ENCODE peak calls at places on chromosomes 13 and 19, in nine cellular contexts. E, K, P, Z, G, B, N, L and M are unnamed samples.

GRCh38 chr19:1431759-1432506 is 6.3 kb upstream of the RPS15 start:
- DNase-seq in E (no peak), K (no peak), P (no peak), Z (no peak), G (no peak), B (no peak), N (no peak), L (no peak), M (no peak)

GRCh38 chr19:53809518-53810186 is 14.5 kb downstream of the NLRP12 start:
- DNase-seq in E (no peak), K (no peak), P (no peak), Z (no peak), G (no peak), B (no peak), N (no peak), L (no peak), M (no peak)

GRCh38 chr13:59061621-59062020 is 1102.1 kb downstream of the DIAPH3 start:
- DNase-seq in E (no peak), K (no peak), P (no peak), Z (no peak), G (no peak), B (no peak), N (no peak), L (no peak), M (no peak)

GRCh38 chr19:45428385-45429231 is 4.9 kb upstream of the ERCC1 start:
- DNase-seq in E (no peak), K (no peak), P (no peak), Z (no peak), G (no peak), B (peak), N (peak), L (no peak), M (peak)

GRCh38 chr13:26742691-26743358 is 17.8 kb downstream of the GPR12 start:
- DNase-seq in E (no peak), K (no peak), P (no peak), Z (no peak), G (no peak), B (no peak), N (no peak), L (no peak), M (no peak)

GRCh38 chr19:34573226-34573864 is 91.8 kb downstream of the WTIP start:
- DNase-seq in E (no peak), K (no peak), P (no peak), Z (peak), G (no peak), B (no peak), N (no peak), L (no peak), M (no peak)

GRCh38 chr19:39870171-39870971 is 24.2 kb upstream of the FBL start:
- DNase-seq in E (no peak), K (no peak), P (no peak), Z (no peak), G (no peak), B (no peak), N (no peak), L (no peak), M (no peak)

GRCh38 chr13:46630419-46631183 is 77.6 kb downstream of the LRCH1 start:
- DNase-seq in E (no peak), K (no peak), P (no peak), Z (no peak), G (no peak), B (no peak), N (no peak), L (no peak), M (no peak)

GRCh38 chr13:52842440-52842839 is 6.0 kb downstream of the PCDH8 start:
- DNase-seq in E (no peak), K (no peak), P (no peak), Z (no peak), G (no peak), B (no peak), N (no peak), L (no peak), M (no peak)

GRCh38 chr13:111411186-111411858 is 90.9 kb downstream of the TEX29 start:
- DNase-seq in E (no peak), K (no peak), P (no peak), Z (no peak), G (no peak), B (no peak), N (peak), L (no peak), M (no peak)

GRCh38 chr19:19477705-19478383 is 37.5 kb downstream of the TSSK6 start:
- DNase-seq in E (no peak), K (no peak), P (no peak), Z (no peak), G (no peak), B (no peak), N (no peak), L (no peak), M (no peak)

GRCh38 chr13:73158851-73159250 is 100.0 kb downstream of the KLF5 start:
- DNase-seq in E (no peak), K (no peak), P (no peak), Z (no peak), G (no peak), B (peak), N (no peak), L (no peak), M (no peak)

GRCh38 chr13:103965506-103966243 is 899.5 kb upstream of the SLC10A2 start:
- DNase-seq in E (no peak), K (no peak), P (no peak), Z (no peak), G (no peak), B (no peak), N (no peak), L (no peak), M (no peak)

GRCh38 chr19:18304194-18304495 is 18.7 kb downstream of the LSM4 start:
- DNase-seq in E (no peak), K (no peak), P (no peak), Z (no peak), G (no peak), B (no peak), N (no peak), L (no peak), M (no peak)

GRCh38 chr19:13026478-13026999 is 31.3 kb downstream of the NFIX start:
- DNase-seq in E (no peak), K (no peak), P (no peak), Z (peak), G (no peak), B (peak), N (no peak), L (no peak), M (no peak)

GRCh38 chr13:74135306-74136088 is 1.3 kb upstream of the KLF12 start:
- DNase-seq in E (peak), K (no peak), P (peak), Z (peak), G (peak), B (peak), N (peak), L (peak), M (no peak)

GRCh38 chr13:110289661-110290060 is 17.3 kb downstream of the COL4A1 start:
- DNase-seq in E (no peak), K (no peak), P (no peak), Z (no peak), G (no peak), B (no peak), N (peak), L (no peak), M (no peak)

GRCh38 chr19:6772028-6772865 is at the start of gene VAV1:
- DNase-seq in E (no peak), K (no peak), P (no peak), Z (peak), G (peak), B (no peak), N (no peak), L (no peak), M (no peak)

GRCh38 chr19:6774821-6775707 is 2.6 kb downstream of the VAV1 start:
- DNase-seq in E (no peak), K (no peak), P (no peak), Z (peak), G (no peak), B (no peak), N (no peak), L (no peak), M (no peak)

GRCh38 chr19:6772866-6773322 is 386 bp downstream of the VAV1 start:
- DNase-seq in E (no peak), K (no peak), P (no peak), Z (no peak), G (no peak), B (no peak), N (no peak), L (no peak), M (no peak)

GRCh38 chr19:6776999-6777398 is 4.5 kb downstream of the VAV1 start:
- DNase-seq in E (no peak), K (no peak), P (no peak), Z (no peak), G (no peak), B (no peak), N (no peak), L (no peak), M (no peak)

GRCh38 chr19:6773323-6773931 is 919 bp downstream of the VAV1 start:
- DNase-seq in E (no peak), K (no peak), P (no peak), Z (peak), G (peak), B (no peak), N (no peak), L (no peak), M (no peak)
- TF ChIP-seq POLR2A in E (no peak), K (no peak), P (no peak), Z (no peak), G (peak), B (no peak), N (no peak), L (no peak), M (no peak)

GRCh38 chr19:16828990-16829821 is at the start of gene SIN3B:
- DNase-seq in E (peak), K (peak), P (peak), Z (peak), G (peak), B (peak), N (peak), L (peak), M (peak)
- TF ChIP-seq POLR2A in E (peak), K (peak), P (no peak), Z (no peak), G (peak), B (peak), N (no peak), L (no peak), M (peak)

GRCh38 chr13:112984954-112985802 is 16.2 kb downstream of the MCF2L start:
- DNase-seq in E (no peak), K (no peak), P (no peak), Z (peak), G (no peak), B (no peak), N (no peak), L (no peak), M (no peak)

GRCh38 chr13:112982281-112983041 is 13.4 kb downstream of the MCF2L start:
- DNase-seq in E (no peak), K (no peak), P (no peak), Z (no peak), G (no peak), B (no peak), N (no peak), L (no peak), M (no peak)

GRCh38 chr13:112983042-112983305 is 14.0 kb downstream of the MCF2L start:
- DNase-seq in E (no peak), K (no peak), P (no peak), Z (no peak), G (no peak), B (no peak), N (no peak), L (no peak), M (no peak)

GRCh38 chr13:112984501-112984900 is 15.5 kb downstream of the MCF2L start:
- DNase-seq in E (no peak), K (no peak), P (no peak), Z (no peak), G (no peak), B (no peak), N (no peak), L (no peak), M (no peak)

DNA sequence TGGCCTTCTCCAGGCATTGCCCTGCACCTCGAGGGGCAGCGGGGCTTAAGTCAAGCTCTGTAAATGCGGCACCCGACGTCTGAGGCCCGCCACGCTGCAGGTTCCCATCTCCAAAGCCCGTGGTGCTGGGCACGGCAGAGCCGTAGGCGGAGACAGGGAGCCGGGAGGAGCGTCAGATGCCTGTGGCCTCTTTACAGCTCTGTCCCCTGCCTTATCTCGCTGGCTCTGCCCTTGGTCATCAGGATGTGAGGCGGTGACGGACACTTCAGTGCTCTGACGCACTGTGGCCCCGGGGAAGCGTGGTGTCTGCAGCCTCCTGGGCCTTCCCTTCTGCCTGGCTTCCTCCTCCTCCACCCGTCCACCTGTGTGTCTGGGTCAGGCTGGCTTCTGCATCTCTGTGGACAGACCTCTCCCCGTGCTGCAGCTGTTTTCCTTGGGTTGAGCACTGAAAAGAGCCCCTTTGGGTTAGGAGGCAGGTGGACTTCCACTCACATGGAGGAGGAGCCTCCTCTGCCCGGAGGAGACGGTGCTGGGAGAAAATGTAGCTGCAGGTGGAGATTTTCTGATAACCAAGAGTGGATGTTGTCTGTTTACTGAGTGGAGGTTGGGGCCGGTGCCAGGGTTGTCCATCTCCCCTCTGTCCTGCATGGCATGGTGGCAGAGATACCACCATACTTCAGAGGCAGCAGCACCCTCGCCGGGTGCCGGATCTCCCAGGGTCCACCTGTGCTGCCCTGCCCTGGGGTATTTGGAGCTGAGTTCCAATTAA is 14.6 kb downstream of the MCF2L start:
- DNase-seq in E (no peak), K (no peak), P (no peak), Z (peak), G (no peak), B (no peak), N (no peak), L (no peak), M (no peak)
- TF ChIP-seq POLR2A in E (no peak), K (no peak), P (no peak), Z (peak), G (no peak), B (no peak), N (no peak), L (no peak), M (no peak)

GRCh38 chr13:113756441-113757097 is 2.5 kb upstream of the TMEM255B start:
- DNase-seq in E (no peak), K (no peak), P (no peak), Z (no peak), G (no peak), B (peak), N (peak), L (no peak), M (no peak)

GRCh38 chr13:113759525-113760137 is 605 bp downstream of the TMEM255B start:
- DNase-seq in E (peak), K (no peak), P (no peak), Z (peak), G (no peak), B (peak), N (peak), L (no peak), M (no peak)

GRCh38 chr13:113761136-113761535 is 2.1 kb downstream of the TMEM255B start:
- DNase-seq in E (no peak), K (no peak), P (no peak), Z (no peak), G (no peak), B (no peak), N (no peak), L (no peak), M (no peak)

GRCh38 chr13:113762075-113762474 is 3.0 kb downstream of the TMEM255B start:
- DNase-seq in E (no peak), K (no peak), P (no peak), Z (no peak), G (no peak), B (no peak), N (no peak), L (no peak), M (no peak)

GRCh38 chr13:113758651-113759524 is at the start of gene TMEM255B:
- DNase-seq in E (peak), K (peak), P (peak), Z (peak), G (peak), B (peak), N (peak), L (peak), M (peak)
- TF ChIP-seq POLR2A in E (no peak), K (no peak), P (no peak), Z (peak), G (no peak), B (no peak), N (no peak), L (no peak), M (no peak)

GRCh38 chr13:51539887-51540286 is 44.4 kb upstream of the WDFY2 start:
- DNase-seq in E (no peak), K (no peak), P (no peak), Z (no peak), G (no peak), B (peak), N (no peak), L (no peak), M (no peak)

GRCh38 chr13:51538626-51539179 is 45.6 kb upstream of the WDFY2 start:
- DNase-seq in E (no peak), K (no peak), P (no peak), Z (no peak), G (no peak), B (no peak), N (no peak), L (no peak), M (no peak)

GRCh38 chr13:51532736-51533197 is 51.5 kb upstream of the WDFY2 start:
- DNase-seq in E (no peak), K (no peak), P (no peak), Z (no peak), G (no peak), B (no peak), N (no peak), L (no peak), M (no peak)

DNA sequence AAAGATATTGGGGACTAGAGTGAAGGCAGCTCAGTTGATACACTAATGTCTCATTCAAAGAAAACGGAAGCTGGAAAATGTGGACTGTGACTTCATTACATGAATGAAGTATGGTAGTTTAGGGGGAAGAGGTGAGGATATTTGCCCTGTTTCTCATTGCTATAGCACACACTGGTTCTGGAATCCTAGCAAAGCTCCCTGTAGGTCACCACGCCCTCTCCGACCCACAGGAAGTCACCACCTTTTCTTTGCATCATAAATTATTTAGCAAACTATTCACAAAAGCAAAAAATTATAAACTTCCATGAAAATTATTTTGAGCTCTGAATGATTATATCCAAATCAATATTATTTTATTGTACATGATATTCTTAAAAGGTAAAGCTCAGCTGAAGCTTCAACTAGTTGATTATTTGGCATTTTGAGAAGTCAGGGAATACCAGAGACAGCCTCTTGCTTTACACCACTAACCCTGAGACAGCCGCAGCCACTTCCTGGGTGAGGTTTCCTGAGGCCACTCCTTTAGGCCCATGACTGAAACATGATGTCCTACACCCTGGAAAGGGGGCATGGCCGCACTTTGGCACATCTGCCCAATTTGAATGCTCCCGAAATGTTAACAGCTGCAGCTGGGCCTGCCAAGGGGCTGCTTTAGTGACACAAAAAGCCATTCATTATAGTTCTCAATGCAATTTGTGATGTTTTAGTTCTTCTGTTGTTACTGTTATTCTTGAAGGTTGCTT is 50.0 kb upstream of the WDFY2 start:
- DNase-seq in E (no peak), K (no peak), P (no peak), Z (peak), G (no peak), B (no peak), N (no peak), L (no peak), M (no peak)
- TF ChIP-seq POLR2A in E (no peak), K (no peak), P (no peak), Z (no peak), G (no peak), B (no peak), N (no peak), L (no peak), M (no peak)